ENCODE peak calls at places on chromosomes 6 and 20, in nine cellular contexts. V is IMR-90, I is ascending aorta, D is endothelial cell of umbilical vein, K is AG10803, U is foreskin fibroblast, C is heart right ventricle, Z is astrocyte of the spinal cord, R is astrocyte. Y is an unnamed sample.

GRCh38 chr20:20971810-20972209 is 134.3 kb downstream of the LINC00237 start:
- DNase-seq in V (no peak), I (no peak), D (no peak), K (no peak), U (no peak), C (no peak), Z (no peak), R (no peak), Y (no peak)

GRCh38 chr6:156767603-156768467 is 9.3 kb upstream of the ARID1B start:
- DNase-seq in V (peak), I (no peak), D (no peak), K (no peak), U (peak), C (no peak), Z (peak), R (no peak), Y (no peak)

GRCh38 chr6:88374556-88374955 is 208.4 kb upstream of the CNR1 start:
- DNase-seq in V (no peak), I (no peak), D (no peak), K (no peak), U (no peak), C (no peak), Z (no peak), R (no peak), Y (no peak)

GRCh38 chr6:39040080-39040673 is 8.4 kb upstream of the GLP1R start:
- DNase-seq in V (no peak), I (no peak), D (no peak), K (no peak), U (no peak), C (no peak), Z (no peak), R (no peak), Y (no peak)

GRCh38 chr6:136288566-136289326 is 900 bp downstream of the BCLAF1 start:
- DNase-seq in V (peak), I (peak), D (peak), K (peak), U (peak), C (peak), Z (peak), R (peak), Y (peak)

GRCh38 chr6:24495516-24495847 is 713 bp downstream of the ALDH5A1 start:
- DNase-seq in V (peak), I (no peak), D (no peak), K (peak), U (peak), C (peak), Z (peak), R (peak), Y (no peak)

GRCh38 chr6:20953019-20953418 is 418.8 kb downstream of the CDKAL1 start:
- DNase-seq in V (no peak), I (no peak), D (peak), K (no peak), U (no peak), C (no peak), Z (peak), R (no peak), Y (no peak)

GRCh38 chr20:54132612-54133433 is 41.0 kb downstream of the CYP24A1 start:
- DNase-seq in V (peak), I (no peak), D (no peak), K (peak), U (peak), C (no peak), Z (peak), R (peak), Y (peak)

GRCh38 chr6:166563805-166564204 is 22.7 kb downstream of the RAMACL start:
- DNase-seq in V (no peak), I (no peak), D (no peak), K (no peak), U (no peak), C (no peak), Z (no peak), R (no peak), Y (no peak)

GRCh38 chr6:130293800-130294199 is 71.0 kb upstream of the SAMD3 start:
- DNase-seq in V (peak), I (no peak), D (peak), K (peak), U (peak), C (no peak), Z (peak), R (peak), Y (peak)

GRCh38 chr6:22447862-22448261 is 121.5 kb upstream of the HDGFL1 start:
- DNase-seq in V (no peak), I (no peak), D (peak), K (no peak), U (no peak), C (no peak), Z (peak), R (no peak), Y (no peak)

GRCh38 chr6:22445946-22446345 is 123.4 kb upstream of the HDGFL1 start:
- DNase-seq in V (no peak), I (no peak), D (peak), K (no peak), U (no peak), C (no peak), Z (no peak), R (no peak), Y (no peak)

GRCh38 chr6:22447191-22447590 is 122.2 kb upstream of the HDGFL1 start:
- DNase-seq in V (no peak), I (no peak), D (peak), K (no peak), U (no peak), C (peak), Z (no peak), R (no peak), Y (no peak)

GRCh38 chr6:22444335-22444734 is 125.0 kb upstream of the HDGFL1 start:
- DNase-seq in V (peak), I (no peak), D (peak), K (no peak), U (no peak), C (peak), Z (peak), R (peak), Y (no peak)

DNA sequence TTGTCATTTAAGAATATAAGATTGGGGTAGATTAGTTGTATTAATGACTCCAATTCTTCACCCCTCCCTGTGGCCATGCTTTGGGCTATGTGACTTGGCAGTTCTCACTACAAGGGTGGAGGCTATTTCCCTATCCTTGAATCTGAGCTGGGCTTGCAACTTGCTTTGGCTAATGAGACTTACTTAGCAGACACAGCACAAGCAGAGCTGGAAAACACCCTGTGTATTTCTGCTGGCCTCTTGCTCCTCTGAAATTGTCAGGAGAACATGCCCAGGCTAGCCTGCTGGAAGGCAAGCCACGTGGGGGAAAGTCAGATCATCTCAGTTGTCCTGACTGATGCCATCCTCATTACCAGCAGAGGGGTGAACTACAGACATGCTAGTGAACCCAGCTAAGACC is 126.5 kb upstream of the HDGFL1 start:
- DNase-seq in V (peak), I (no peak), D (peak), K (peak), U (peak), C (no peak), Z (no peak), R (peak), Y (peak)
- TF ChIP-seq CTCF in V (no peak), I (no peak), D (no peak), K (no peak), U (no peak), C (no peak), Z (no peak), R (no peak), Y (no peak)

DNA sequence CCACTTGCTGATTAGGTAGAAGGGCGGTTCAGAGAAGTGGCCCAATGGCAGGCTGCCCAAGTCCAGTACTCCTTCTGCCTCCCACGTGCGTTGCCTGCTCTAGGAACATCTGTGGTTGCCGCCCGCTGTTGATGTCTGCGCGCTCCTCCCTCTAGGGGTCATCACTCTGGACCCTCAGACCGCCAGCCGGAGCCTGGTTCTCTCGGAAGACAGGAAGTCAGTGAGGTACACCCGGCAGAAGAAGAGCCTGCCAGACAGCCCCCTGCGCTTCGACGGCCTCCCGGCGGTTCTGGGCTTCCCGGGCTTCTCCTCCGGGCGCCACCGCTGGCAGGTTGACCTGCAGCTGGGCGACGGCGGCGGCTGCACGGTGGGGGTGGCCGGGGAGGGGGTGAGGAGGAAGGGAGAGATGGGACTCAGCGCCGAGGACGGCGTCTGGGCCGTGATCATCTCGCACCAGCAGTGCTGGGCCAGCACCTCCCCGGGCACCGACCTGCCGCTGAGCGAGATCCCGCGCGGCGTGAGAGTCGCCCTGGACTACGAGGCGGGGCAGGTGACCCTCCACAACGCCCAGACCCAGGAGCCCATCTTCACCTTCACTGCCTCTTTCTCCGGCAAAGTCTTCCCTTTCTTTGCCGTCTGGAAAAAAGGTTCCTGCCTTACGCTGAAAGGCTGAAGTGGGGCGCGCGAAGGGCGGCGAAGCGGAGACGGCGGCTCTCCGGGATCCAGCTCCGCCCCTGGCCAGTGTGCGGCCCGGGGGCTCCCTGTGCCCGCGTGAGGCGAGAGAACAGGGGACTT is 8.5 kb downstream of the TRIM15 start:
- DNase-seq in V (no peak), I (no peak), D (no peak), K (no peak), U (peak), C (no peak), Z (peak), R (no peak), Y (no peak)
- H3K4me3 ChIP-seq in V (no peak), I (no peak), D (no peak), K (no peak), U (no peak), C (peak), Z (no peak), R (no peak), Y (peak)

GRCh38 chr6:108169801-108170606 is 4.2 kb downstream of the NR2E1 start:
- DNase-seq in V (no peak), I (no peak), D (no peak), K (no peak), U (no peak), C (no peak), Z (no peak), R (no peak), Y (no peak)

GRCh38 chr6:108168980-108169800 is 3.4 kb downstream of the NR2E1 start:
- DNase-seq in V (no peak), I (no peak), D (no peak), K (no peak), U (no peak), C (no peak), Z (no peak), R (no peak), Y (no peak)

GRCh38 chr6:108168026-108168463 is 2.2 kb downstream of the NR2E1 start:
- DNase-seq in V (no peak), I (no peak), D (no peak), K (no peak), U (no peak), C (no peak), Z (no peak), R (no peak), Y (no peak)

GRCh38 chr6:108167449-108167903 is 1.7 kb downstream of the NR2E1 start:
- DNase-seq in V (no peak), I (no peak), D (no peak), K (no peak), U (no peak), C (no peak), Z (no peak), R (no peak), Y (no peak)

DNA sequence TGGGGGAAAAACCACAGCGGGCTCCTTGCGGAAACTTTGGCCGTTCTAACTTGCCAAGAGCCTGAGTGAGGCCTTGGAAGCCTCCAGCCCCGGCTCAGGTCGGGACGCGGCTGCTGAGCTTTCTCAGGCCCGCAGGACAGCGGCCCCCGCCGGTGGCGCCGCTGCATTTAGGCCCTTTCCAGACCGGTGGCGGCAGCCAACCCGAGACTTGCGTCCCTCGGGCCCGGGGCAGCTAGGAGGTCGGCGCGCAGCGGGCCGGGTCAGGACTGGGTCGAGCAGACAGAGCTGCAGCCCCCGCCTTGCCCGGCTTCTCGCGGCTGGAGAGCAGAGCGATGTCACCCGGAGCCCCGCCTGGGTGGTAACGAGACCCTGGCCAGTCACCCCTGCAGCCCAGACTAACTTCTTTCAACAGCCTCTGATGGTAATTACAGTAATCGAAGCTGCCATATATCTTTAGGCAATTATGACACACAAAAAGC is 2.7 kb downstream of the NR2E1 start:
- DNase-seq in V (no peak), I (no peak), D (no peak), K (peak), U (peak), C (peak), Z (peak), R (peak), Y (no peak)
- TF ChIP-seq CTCF in V (no peak), I (no peak), D (peak), K (peak), U (peak), C (peak), Z (peak), R (no peak), Y (no peak)

GRCh38 chr6:139137716-139138115 is 2.8 kb downstream of the HECA start:
- DNase-seq in V (no peak), I (no peak), D (no peak), K (peak), U (peak), C (no peak), Z (no peak), R (no peak), Y (no peak)
- H3K4me3 ChIP-seq in V (no peak), I (peak), D (no peak), K (no peak), U (no peak), C (peak), Z (no peak), R (no peak), Y (no peak)

GRCh38 chr6:167662881-167663205 is 163.9 kb upstream of the AFDN start:
- DNase-seq in V (no peak), I (no peak), D (no peak), K (no peak), U (no peak), C (no peak), Z (no peak), R (no peak), Y (no peak)

GRCh38 chr6:167661456-167662103 is 165.1 kb upstream of the AFDN start:
- DNase-seq in V (no peak), I (no peak), D (no peak), K (no peak), U (no peak), C (no peak), Z (no peak), R (no peak), Y (no peak)

GRCh38 chr6:167663784-167664432 is 162.8 kb upstream of the AFDN start:
- DNase-seq in V (no peak), I (no peak), D (no peak), K (no peak), U (no peak), C (no peak), Z (no peak), R (no peak), Y (no peak)

GRCh38 chr6:167660944-167661343 is 165.8 kb upstream of the AFDN start:
- DNase-seq in V (no peak), I (no peak), D (no peak), K (no peak), U (no peak), C (no peak), Z (no peak), R (no peak), Y (no peak)

DNA sequence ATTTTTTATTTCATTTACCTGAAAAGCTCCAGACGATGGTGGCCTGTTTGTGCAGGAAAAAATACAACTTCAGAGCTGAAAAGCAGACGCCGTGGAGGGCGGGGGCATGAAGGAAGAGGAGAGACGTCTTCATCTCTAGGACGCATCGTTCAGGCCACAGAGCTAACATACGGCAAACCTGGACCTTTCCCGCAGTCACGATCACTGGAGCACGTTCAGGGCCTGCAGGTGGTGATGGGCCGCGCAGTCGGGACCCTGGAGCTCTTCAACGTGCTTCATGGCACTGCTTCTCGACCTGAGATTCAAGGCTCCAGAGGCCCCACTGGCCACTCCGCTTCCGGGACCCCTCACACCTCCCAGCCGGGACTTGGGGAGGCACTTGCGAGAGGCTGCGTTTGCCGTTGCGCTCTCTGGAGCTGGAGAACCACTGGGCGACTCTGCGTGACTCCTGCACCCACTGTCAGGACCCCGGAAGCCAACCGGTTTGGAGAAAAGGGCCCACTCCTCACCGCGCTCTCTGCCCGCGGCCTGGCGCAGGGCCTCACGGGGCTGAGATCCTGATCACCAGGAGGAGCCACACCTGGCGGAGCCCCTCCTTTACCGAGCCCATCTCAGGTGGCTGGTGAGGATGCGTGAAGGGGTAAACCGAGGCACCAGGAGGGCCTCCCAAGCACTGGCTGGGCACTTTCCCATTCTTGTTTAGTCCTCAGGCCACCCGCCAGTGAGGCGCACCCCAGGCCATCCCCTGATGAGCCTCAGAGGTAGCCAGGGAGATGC is 164.4 kb upstream of the AFDN start:
- DNase-seq in V (no peak), I (no peak), D (no peak), K (no peak), U (no peak), C (no peak), Z (no peak), R (no peak), Y (no peak)
- TF ChIP-seq CTCF in V (no peak), I (no peak), D (no peak), K (no peak), U (no peak), C (no peak), Z (no peak), R (no peak), Y (no peak)

GRCh38 chr6:73581293-73581692 is 60.5 kb upstream of the EEF1A1 start:
- DNase-seq in V (no peak), I (no peak), D (no peak), K (no peak), U (no peak), C (no peak), Z (no peak), R (no peak), Y (no peak)
- H3K4me3 ChIP-seq in V (peak), I (peak), D (no peak), K (no peak), U (peak), C (no peak), Z (no peak), R (peak), Y (peak)

DNA sequence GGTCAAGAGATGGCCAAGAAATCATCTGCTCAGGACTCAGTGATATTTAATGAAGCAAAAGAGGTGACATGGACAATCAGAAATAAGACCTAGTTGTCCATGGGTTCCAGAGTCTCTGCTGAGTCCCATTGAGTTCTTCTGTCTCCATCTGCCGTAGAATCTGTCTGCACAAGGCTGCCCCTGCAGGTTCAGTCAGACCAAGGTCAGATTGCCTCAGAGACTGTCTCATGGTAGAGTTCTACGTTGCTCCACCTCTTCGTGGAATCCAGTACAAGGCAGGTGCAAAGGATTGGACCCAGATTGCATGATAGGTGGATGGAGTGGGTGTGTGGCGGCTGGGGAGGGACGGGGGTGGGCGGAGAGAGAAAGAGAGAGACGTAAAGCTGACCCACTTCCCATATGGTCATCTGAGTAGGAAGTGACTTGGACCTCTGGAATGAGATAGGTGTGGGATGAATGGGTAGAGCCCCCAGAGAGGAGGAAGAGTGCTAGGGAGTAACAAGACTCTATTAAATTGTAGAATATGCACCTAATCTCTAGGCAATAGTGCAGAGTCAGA is 75.3 kb downstream of the SOBP start:
- DNase-seq in V (no peak), I (no peak), D (no peak), K (no peak), U (no peak), C (no peak), Z (no peak), R (no peak), Y (no peak)
- TF ChIP-seq CTCF in V (no peak), I (no peak), D (no peak), K (no peak), U (no peak), C (no peak), Z (no peak), R (no peak), Y (no peak)

Y was measured in HFF-Myc.